ENCODE peak calls at places on chromosomes 1 and 21, in ten cellular contexts. One of them, this sample, is unnamed.

GRCh38 chr1:223341111-223341510 is 22.9 kb downstream of the SUSD4 start:
- DNase-seq in NCI-H146: no peak
- DNase-seq in astrocyte: peak
- DNase-seq in nephron progenitor cell: no peak
- DNase-seq in activated T-cell treated with anti-CD3 and anti-CD28 coated beads for 48 hours: no peak
- DNase-seq in posterior vena cava: no peak
- DNase-seq in stimulated activated CD8-positive, alpha-beta memory T cell treated with anti-CD3 and anti-CD28 coated beads, Interleukin-15, amount 100 ng/mL, for 1 hour: no peak
- DNase-seq in neural crest cell: no peak
- DNase-seq in effector memory CD8-positive, alpha-beta T cell: no peak
- DNase-seq in mesendoderm: no peak
- DNase-seq in this sample: no peak

GRCh38 chr1:218778257-218778656 is 395.4 kb upstream of the LYPLAL1 start:
- DNase-seq in NCI-H146: no peak
- DNase-seq in astrocyte: no peak
- DNase-seq in nephron progenitor cell: no peak
- DNase-seq in activated T-cell treated with anti-CD3 and anti-CD28 coated beads for 48 hours: no peak
- DNase-seq in posterior vena cava: no peak
- DNase-seq in stimulated activated CD8-positive, alpha-beta memory T cell treated with anti-CD3 and anti-CD28 coated beads, Interleukin-15, amount 100 ng/mL, for 1 hour: no peak
- DNase-seq in neural crest cell: no peak
- DNase-seq in effector memory CD8-positive, alpha-beta T cell: no peak
- DNase-seq in mesendoderm: no peak
- DNase-seq in this sample: no peak

GRCh38 chr1:156623946-156624813 is 5.0 kb downstream of the HAPLN2 start:
- DNase-seq in NCI-H146: peak
- DNase-seq in astrocyte: no peak
- DNase-seq in nephron progenitor cell: peak
- DNase-seq in activated T-cell treated with anti-CD3 and anti-CD28 coated beads for 48 hours: peak
- DNase-seq in posterior vena cava: peak
- DNase-seq in stimulated activated CD8-positive, alpha-beta memory T cell treated with anti-CD3 and anti-CD28 coated beads, Interleukin-15, amount 100 ng/mL, for 1 hour: no peak
- DNase-seq in neural crest cell: peak
- DNase-seq in effector memory CD8-positive, alpha-beta T cell: no peak
- DNase-seq in mesendoderm: peak
- DNase-seq in this sample: peak

GRCh38 chr1:240946926-240947325 is 335.0 kb upstream of the GREM2 start:
- DNase-seq in NCI-H146: peak
- DNase-seq in astrocyte: peak
- DNase-seq in nephron progenitor cell: peak
- DNase-seq in activated T-cell treated with anti-CD3 and anti-CD28 coated beads for 48 hours: no peak
- DNase-seq in posterior vena cava: no peak
- DNase-seq in stimulated activated CD8-positive, alpha-beta memory T cell treated with anti-CD3 and anti-CD28 coated beads, Interleukin-15, amount 100 ng/mL, for 1 hour: no peak
- DNase-seq in neural crest cell: peak
- DNase-seq in effector memory CD8-positive, alpha-beta T cell: no peak
- DNase-seq in mesendoderm: peak
- DNase-seq in this sample: peak

GRCh38 chr1:90725341-90725960 is 8.3 kb upstream of the BARHL2 start:
- DNase-seq in NCI-H146: peak
- DNase-seq in astrocyte: no peak
- DNase-seq in nephron progenitor cell: peak
- DNase-seq in activated T-cell treated with anti-CD3 and anti-CD28 coated beads for 48 hours: no peak
- DNase-seq in posterior vena cava: peak
- DNase-seq in stimulated activated CD8-positive, alpha-beta memory T cell treated with anti-CD3 and anti-CD28 coated beads, Interleukin-15, amount 100 ng/mL, for 1 hour: no peak
- DNase-seq in neural crest cell: no peak
- DNase-seq in effector memory CD8-positive, alpha-beta T cell: no peak
- DNase-seq in mesendoderm: no peak
- DNase-seq in this sample: no peak

GRCh38 chr1:31437433-31438037 is 24.5 kb downstream of the SERINC2 start:
- DNase-seq in NCI-H146: no peak
- DNase-seq in astrocyte: no peak
- DNase-seq in nephron progenitor cell: no peak
- DNase-seq in activated T-cell treated with anti-CD3 and anti-CD28 coated beads for 48 hours: no peak
- DNase-seq in posterior vena cava: no peak
- DNase-seq in stimulated activated CD8-positive, alpha-beta memory T cell treated with anti-CD3 and anti-CD28 coated beads, Interleukin-15, amount 100 ng/mL, for 1 hour: no peak
- DNase-seq in neural crest cell: no peak
- DNase-seq in effector memory CD8-positive, alpha-beta T cell: no peak
- DNase-seq in mesendoderm: no peak
- DNase-seq in this sample: no peak

GRCh38 chr21:42655797-42656770 is 2.7 kb downstream of the PDE9A start:
- DNase-seq in NCI-H146: no peak
- DNase-seq in astrocyte: no peak
- DNase-seq in nephron progenitor cell: peak
- DNase-seq in activated T-cell treated with anti-CD3 and anti-CD28 coated beads for 48 hours: no peak
- DNase-seq in posterior vena cava: no peak
- DNase-seq in stimulated activated CD8-positive, alpha-beta memory T cell treated with anti-CD3 and anti-CD28 coated beads, Interleukin-15, amount 100 ng/mL, for 1 hour: no peak
- DNase-seq in neural crest cell: no peak
- DNase-seq in effector memory CD8-positive, alpha-beta T cell: no peak
- DNase-seq in mesendoderm: peak
- DNase-seq in this sample: no peak

GRCh38 chr1:248596615-248597014 is 885 bp downstream of the OR2T10 start:
- DNase-seq in NCI-H146: no peak
- DNase-seq in astrocyte: no peak
- DNase-seq in nephron progenitor cell: no peak
- DNase-seq in activated T-cell treated with anti-CD3 and anti-CD28 coated beads for 48 hours: no peak
- DNase-seq in posterior vena cava: no peak
- DNase-seq in stimulated activated CD8-positive, alpha-beta memory T cell treated with anti-CD3 and anti-CD28 coated beads, Interleukin-15, amount 100 ng/mL, for 1 hour: no peak
- DNase-seq in neural crest cell: no peak
- DNase-seq in effector memory CD8-positive, alpha-beta T cell: no peak
- DNase-seq in mesendoderm: no peak
- DNase-seq in this sample: no peak

GRCh38 chr1:92481598-92482403 is 4.9 kb downstream of the GFI1 start:
- DNase-seq in NCI-H146: no peak
- DNase-seq in astrocyte: no peak
- DNase-seq in nephron progenitor cell: peak
- DNase-seq in activated T-cell treated with anti-CD3 and anti-CD28 coated beads for 48 hours: no peak
- DNase-seq in posterior vena cava: no peak
- DNase-seq in stimulated activated CD8-positive, alpha-beta memory T cell treated with anti-CD3 and anti-CD28 coated beads, Interleukin-15, amount 100 ng/mL, for 1 hour: no peak
- DNase-seq in neural crest cell: peak
- DNase-seq in effector memory CD8-positive, alpha-beta T cell: no peak
- DNase-seq in mesendoderm: peak
- DNase-seq in this sample: no peak

GRCh38 chr1:152013664-152014237 is 20.1 kb upstream of the S100A10 start:
- DNase-seq in NCI-H146: no peak
- DNase-seq in astrocyte: peak
- DNase-seq in nephron progenitor cell: peak
- DNase-seq in activated T-cell treated with anti-CD3 and anti-CD28 coated beads for 48 hours: peak
- DNase-seq in posterior vena cava: no peak
- DNase-seq in stimulated activated CD8-positive, alpha-beta memory T cell treated with anti-CD3 and anti-CD28 coated beads, Interleukin-15, amount 100 ng/mL, for 1 hour: no peak
- DNase-seq in neural crest cell: no peak
- DNase-seq in effector memory CD8-positive, alpha-beta T cell: no peak
- DNase-seq in mesendoderm: peak
- DNase-seq in this sample: peak

GRCh38 chr1:64909021-64909420 is 57.3 kb downstream of the JAK1 start:
- DNase-seq in NCI-H146: no peak
- DNase-seq in astrocyte: no peak
- DNase-seq in nephron progenitor cell: no peak
- DNase-seq in activated T-cell treated with anti-CD3 and anti-CD28 coated beads for 48 hours: no peak
- DNase-seq in posterior vena cava: no peak
- DNase-seq in stimulated activated CD8-positive, alpha-beta memory T cell treated with anti-CD3 and anti-CD28 coated beads, Interleukin-15, amount 100 ng/mL, for 1 hour: no peak
- DNase-seq in neural crest cell: no peak
- DNase-seq in effector memory CD8-positive, alpha-beta T cell: no peak
- DNase-seq in mesendoderm: no peak
- DNase-seq in this sample: no peak

GRCh38 chr1:81799939-81800740 is 594 bp upstream of the ADGRL2 start:
- DNase-seq in NCI-H146: peak
- DNase-seq in astrocyte: peak
- DNase-seq in nephron progenitor cell: peak
- DNase-seq in activated T-cell treated with anti-CD3 and anti-CD28 coated beads for 48 hours: no peak
- DNase-seq in posterior vena cava: peak
- DNase-seq in stimulated activated CD8-positive, alpha-beta memory T cell treated with anti-CD3 and anti-CD28 coated beads, Interleukin-15, amount 100 ng/mL, for 1 hour: no peak
- DNase-seq in neural crest cell: peak
- DNase-seq in effector memory CD8-positive, alpha-beta T cell: no peak
- DNase-seq in mesendoderm: peak
- DNase-seq in this sample: peak

GRCh38 chr1:111587509-111588174 is 31.9 kb upstream of the RAP1A start:
- DNase-seq in NCI-H146: no peak
- DNase-seq in astrocyte: peak
- DNase-seq in nephron progenitor cell: no peak
- DNase-seq in activated T-cell treated with anti-CD3 and anti-CD28 coated beads for 48 hours: no peak
- DNase-seq in posterior vena cava: no peak
- DNase-seq in stimulated activated CD8-positive, alpha-beta memory T cell treated with anti-CD3 and anti-CD28 coated beads, Interleukin-15, amount 100 ng/mL, for 1 hour: no peak
- DNase-seq in neural crest cell: no peak
- DNase-seq in effector memory CD8-positive, alpha-beta T cell: no peak
- DNase-seq in mesendoderm: no peak
- DNase-seq in this sample: no peak

GRCh38 chr1:168627370-168627769 is 51.0 kb downstream of the XCL1 start:
- DNase-seq in NCI-H146: no peak
- DNase-seq in astrocyte: no peak
- DNase-seq in nephron progenitor cell: no peak
- DNase-seq in activated T-cell treated with anti-CD3 and anti-CD28 coated beads for 48 hours: no peak
- DNase-seq in posterior vena cava: no peak
- DNase-seq in stimulated activated CD8-positive, alpha-beta memory T cell treated with anti-CD3 and anti-CD28 coated beads, Interleukin-15, amount 100 ng/mL, for 1 hour: no peak
- DNase-seq in neural crest cell: no peak
- DNase-seq in effector memory CD8-positive, alpha-beta T cell: no peak
- DNase-seq in mesendoderm: no peak
- DNase-seq in this sample: no peak

GRCh38 chr1:151539321-151540020 is 638 bp upstream of the TUFT1 start:
- DNase-seq in NCI-H146: peak
- DNase-seq in astrocyte: peak
- DNase-seq in nephron progenitor cell: no peak
- DNase-seq in activated T-cell treated with anti-CD3 and anti-CD28 coated beads for 48 hours: no peak
- DNase-seq in posterior vena cava: peak
- DNase-seq in stimulated activated CD8-positive, alpha-beta memory T cell treated with anti-CD3 and anti-CD28 coated beads, Interleukin-15, amount 100 ng/mL, for 1 hour: no peak
- DNase-seq in neural crest cell: no peak
- DNase-seq in effector memory CD8-positive, alpha-beta T cell: no peak
- DNase-seq in mesendoderm: peak
- DNase-seq in this sample: peak

GRCh38 chr1:63980706-63981407 is 207.0 kb downstream of the ROR1 start:
- DNase-seq in NCI-H146: no peak
- DNase-seq in astrocyte: no peak
- DNase-seq in nephron progenitor cell: no peak
- DNase-seq in activated T-cell treated with anti-CD3 and anti-CD28 coated beads for 48 hours: no peak
- DNase-seq in posterior vena cava: no peak
- DNase-seq in stimulated activated CD8-positive, alpha-beta memory T cell treated with anti-CD3 and anti-CD28 coated beads, Interleukin-15, amount 100 ng/mL, for 1 hour: no peak
- DNase-seq in neural crest cell: no peak
- DNase-seq in effector memory CD8-positive, alpha-beta T cell: no peak
- DNase-seq in mesendoderm: peak
- DNase-seq in this sample: no peak

GRCh38 chr1:20426923-20427322 is 59.1 kb downstream of the CAMK2N1 start:
- DNase-seq in NCI-H146: no peak
- DNase-seq in astrocyte: peak
- DNase-seq in nephron progenitor cell: no peak
- DNase-seq in activated T-cell treated with anti-CD3 and anti-CD28 coated beads for 48 hours: no peak
- DNase-seq in posterior vena cava: no peak
- DNase-seq in stimulated activated CD8-positive, alpha-beta memory T cell treated with anti-CD3 and anti-CD28 coated beads, Interleukin-15, amount 100 ng/mL, for 1 hour: no peak
- DNase-seq in neural crest cell: no peak
- DNase-seq in effector memory CD8-positive, alpha-beta T cell: no peak
- DNase-seq in mesendoderm: peak
- DNase-seq in this sample: no peak

GRCh38 chr21:23607782-23608181 is 1999.5 kb downstream of the MRPL39 start:
- DNase-seq in NCI-H146: no peak
- DNase-seq in astrocyte: no peak
- DNase-seq in nephron progenitor cell: no peak
- DNase-seq in activated T-cell treated with anti-CD3 and anti-CD28 coated beads for 48 hours: no peak
- DNase-seq in posterior vena cava: no peak
- DNase-seq in stimulated activated CD8-positive, alpha-beta memory T cell treated with anti-CD3 and anti-CD28 coated beads, Interleukin-15, amount 100 ng/mL, for 1 hour: no peak
- DNase-seq in neural crest cell: no peak
- DNase-seq in effector memory CD8-positive, alpha-beta T cell: no peak
- DNase-seq in mesendoderm: no peak
- DNase-seq in this sample: no peak

GRCh38 chr1:20770314-20771087 is 16.6 kb downstream of the HP1BP3 start:
- DNase-seq in NCI-H146: no peak
- DNase-seq in astrocyte: no peak
- DNase-seq in nephron progenitor cell: no peak
- DNase-seq in activated T-cell treated with anti-CD3 and anti-CD28 coated beads for 48 hours: no peak
- DNase-seq in posterior vena cava: no peak
- DNase-seq in stimulated activated CD8-positive, alpha-beta memory T cell treated with anti-CD3 and anti-CD28 coated beads, Interleukin-15, amount 100 ng/mL, for 1 hour: no peak
- DNase-seq in neural crest cell: no peak
- DNase-seq in effector memory CD8-positive, alpha-beta T cell: no peak
- DNase-seq in mesendoderm: no peak
- DNase-seq in this sample: no peak

GRCh38 chr21:20728691-20729090 is 269.5 kb upstream of the NCAM2 start:
- DNase-seq in NCI-H146: no peak
- DNase-seq in astrocyte: no peak
- DNase-seq in nephron progenitor cell: no peak
- DNase-seq in activated T-cell treated with anti-CD3 and anti-CD28 coated beads for 48 hours: no peak
- DNase-seq in posterior vena cava: no peak
- DNase-seq in stimulated activated CD8-positive, alpha-beta memory T cell treated with anti-CD3 and anti-CD28 coated beads, Interleukin-15, amount 100 ng/mL, for 1 hour: no peak
- DNase-seq in neural crest cell: no peak
- DNase-seq in effector memory CD8-positive, alpha-beta T cell: no peak
- DNase-seq in mesendoderm: no peak
- DNase-seq in this sample: no peak

GRCh38 chr1:15937706-15938168 is 38.2 kb downstream of the ZBTB17 start:
- DNase-seq in NCI-H146: no peak
- DNase-seq in astrocyte: no peak
- DNase-seq in nephron progenitor cell: no peak
- DNase-seq in activated T-cell treated with anti-CD3 and anti-CD28 coated beads for 48 hours: no peak
- DNase-seq in posterior vena cava: peak
- DNase-seq in stimulated activated CD8-positive, alpha-beta memory T cell treated with anti-CD3 and anti-CD28 coated beads, Interleukin-15, amount 100 ng/mL, for 1 hour: no peak
- DNase-seq in neural crest cell: no peak
- DNase-seq in effector memory CD8-positive, alpha-beta T cell: no peak
- DNase-seq in mesendoderm: peak
- DNase-seq in this sample: peak

GRCh38 chr1:59018860-59019259 is 235.0 kb upstream of the JUN start:
- DNase-seq in NCI-H146: no peak
- DNase-seq in astrocyte: no peak
- DNase-seq in nephron progenitor cell: no peak
- DNase-seq in activated T-cell treated with anti-CD3 and anti-CD28 coated beads for 48 hours: no peak
- DNase-seq in posterior vena cava: no peak
- DNase-seq in stimulated activated CD8-positive, alpha-beta memory T cell treated with anti-CD3 and anti-CD28 coated beads, Interleukin-15, amount 100 ng/mL, for 1 hour: no peak
- DNase-seq in neural crest cell: no peak
- DNase-seq in effector memory CD8-positive, alpha-beta T cell: no peak
- DNase-seq in mesendoderm: no peak
- DNase-seq in this sample: no peak

This sample was measured in lung microvascular endothelial cell.